ENCODE peak calls at places on chromosomes 3 and 15, in six cellular contexts. R is ovary; N is stimulated activated CD4-positive, alpha-beta T cell treated with anti-CD3 and anti-CD28 coated beads, Interleukin-4, amount 100 ng/mL, for 1 hour; Q is AG10803; K is effector memory CD8-positive, alpha-beta T cell; W is stimulated activated naive CD4-positive, alpha-beta T cell. M is an unnamed sample.

GRCh38 chr3:101938262-101938847 is 89.0 kb downstream of the NFKBIZ start:
- DNase-seq in R (no peak), N (no peak), Q (no peak), K (no peak), W (peak; percentile 11), M (no peak)

GRCh38 chr3:160038862-160039562 is 50.4 kb downstream of the IL12A start:
- DNase-seq in R (no peak), N (peak; percentile 8), Q (no peak), K (no peak), W (no peak), M (no peak)

GRCh38 chr15:100152463-100152862 is 189.3 kb downstream of the ADAMTS17 start:
- DNase-seq in R (no peak), N (no peak), Q (no peak), K (no peak), W (no peak), M (no peak)

GRCh38 chr3:11290743-11291680 is 18.8 kb downstream of the ATG7 start:
- DNase-seq in R (no peak), N (no peak), Q (peak; percentile 34), K (peak; percentile 36), W (peak; percentile 37), M (no peak)

GRCh38 chr3:62559831-62560445 is 186.6 kb upstream of the FEZF2 start:
- DNase-seq in R (no peak), N (no peak), Q (peak; percentile 59), K (no peak), W (no peak), M (no peak)

GRCh38 chr3:76505202-76505875 is 534.6 kb upstream of the ROBO2 start:
- DNase-seq in R (no peak), N (no peak), Q (peak; percentile 33), K (no peak), W (no peak), M (no peak)

GRCh38 chr3:128402319-128402718 is 64.4 kb downstream of the DNAJB8 start:
- DNase-seq in R (no peak), N (no peak), Q (no peak), K (no peak), W (no peak), M (no peak)

GRCh38 chr15:35427091-35427490 is 118.9 kb downstream of the DPH6 start:
- DNase-seq in R (no peak), N (no peak), Q (peak; percentile 89), K (no peak), W (no peak), M (no peak)

GRCh38 chr3:97579365-97579764 is 185.2 kb upstream of the ARL6 start:
- DNase-seq in R (no peak), N (no peak), Q (no peak), K (no peak), W (no peak), M (no peak)

GRCh38 chr15:76191539-76192244 is 119.6 kb downstream of the ETFA start:
- DNase-seq in R (no peak), N (no peak), Q (no peak), K (no peak), W (no peak), M (no peak)

GRCh38 chr15:51992953-51993352 is 21.4 kb upstream of the LEO1 start:
- DNase-seq in R (no peak), N (no peak), Q (no peak), K (no peak), W (no peak), M (no peak)

GRCh38 chr3:193145248-193145647 is 95.8 kb upstream of the PLAAT1 start:
- DNase-seq in R (no peak), N (no peak), Q (no peak), K (no peak), W (no peak), M (no peak)

GRCh38 chr3:30311781-30312180 is 294.6 kb upstream of the TGFBR2 start:
- DNase-seq in R (no peak), N (no peak), Q (no peak), K (no peak), W (no peak), M (no peak)

GRCh38 chr3:179063945-179064560 is 7.6 kb downstream of the ZMAT3 start:
- DNase-seq in R (no peak), N (no peak), Q (no peak), K (no peak), W (no peak), M (no peak)

GRCh38 chr3:36734742-36735141 is 29.6 kb downstream of the DCLK3 start:
- DNase-seq in R (no peak), N (no peak), Q (no peak), K (no peak), W (no peak), M (no peak)

GRCh38 chr3:36373084-36373483 is 7.2 kb upstream of the STAC start:
- DNase-seq in R (no peak), N (no peak), Q (peak; percentile 78), K (no peak), W (no peak), M (peak; percentile 19)

GRCh38 chr3:128730521-128730920 is 4.5 kb downstream of the RAB7A start:
- DNase-seq in R (no peak), N (no peak), Q (no peak), K (no peak), W (no peak), M (no peak)

GRCh38 chr3:32217339-32217738 is 21.1 kb upstream of the CMTM8 start:
- DNase-seq in R (no peak), N (no peak), Q (no peak), K (no peak), W (no peak), M (no peak)

GRCh38 chr3:24548278-24548677 is 53.6 kb upstream of the THRB start:
- DNase-seq in R (no peak), N (no peak), Q (peak; percentile 35), K (no peak), W (no peak), M (no peak)

GRCh38 chr3:23146163-23146562 is 57.0 kb upstream of the UBE2E2 start:
- DNase-seq in R (no peak), N (no peak), Q (no peak), K (no peak), W (no peak), M (no peak)

GRCh38 chr15:98903377-98904018 is 104.1 kb downstream of the PGPEP1L start:
- DNase-seq in R (no peak), N (no peak), Q (peak; percentile 57), K (no peak), W (no peak), M (no peak)

GRCh38 chr3:140537075-140537474 is 140.8 kb upstream of the TRIM42 start:
- DNase-seq in R (no peak), N (no peak), Q (no peak), K (no peak), W (no peak), M (no peak)

GRCh38 chr15:62103431-62103830 is 36.7 kb downstream of the C2CD4A start:
- DNase-seq in R (no peak), N (no peak), Q (peak; percentile 74), K (no peak), W (no peak), M (no peak)

GRCh38 chr3:148233403-148233802 is 464.3 kb upstream of the AGTR1 start:
- DNase-seq in R (no peak), N (no peak), Q (peak; percentile 26), K (no peak), W (no peak), M (no peak)

GRCh38 chr3:184344579-184345350 is 7.4 kb downstream of the FAM131A start:
- DNase-seq in R (no peak), N (no peak), Q (no peak), K (no peak), W (no peak), M (no peak)

GRCh38 chr15:72835289-72835890 is 51.8 kb upstream of the ADPGK start:
- DNase-seq in R (no peak), N (no peak), Q (no peak), K (no peak), W (no peak), M (no peak)

GRCh38 chr15:51312132-51312531 is 26.3 kb downstream of the CYP19A1 start:
- DNase-seq in R (no peak), N (no peak), Q (peak; percentile 15), K (no peak), W (no peak), M (no peak)

GRCh38 chr3:152754303-152754702 is 80.6 kb upstream of the P2RY1 start:
- DNase-seq in R (no peak), N (no peak), Q (no peak), K (no peak), W (no peak), M (no peak)

GRCh38 chr3:53223025-53223424 is 32.8 kb downstream of the TKT start:
- DNase-seq in R (no peak), N (no peak), Q (no peak), K (no peak), W (no peak), M (no peak)

GRCh38 chr3:172892158-172892557 is 141.6 kb downstream of the ECT2 start:
- DNase-seq in R (no peak), N (no peak), Q (peak; percentile 46), K (no peak), W (no peak), M (no peak)

GRCh38 chr3:172247525-172248274 is 200.6 kb downstream of the GHSR start:
- DNase-seq in R (no peak), N (no peak), Q (no peak), K (no peak), W (no peak), M (no peak)

GRCh38 chr15:37291920-37292319 is 191.6 kb upstream of the MEIS2 start:
- DNase-seq in R (no peak), N (no peak), Q (no peak), K (no peak), W (no peak), M (no peak)

GRCh38 chr15:43329222-43329959 is 982 bp downstream of the LCMT2 start:
- DNase-seq in R (peak; percentile 29), N (no peak), Q (no peak), K (no peak), W (no peak), M (peak; percentile 19)

GRCh38 chr3:51974963-51975856 is at the start of gene ABHD14A:
- DNase-seq in R (peak; percentile 81), N (peak; percentile 70), Q (peak; percentile 71), K (peak; percentile 72), W (peak; percentile 52), M (peak; percentile 83)

GRCh38 chr3:41126475-41126874 is 72.8 kb upstream of the CTNNB1 start:
- DNase-seq in R (no peak), N (no peak), Q (no peak), K (no peak), W (no peak), M (no peak)

GRCh38 chr3:130700541-130700940 is 46.1 kb downstream of the PIK3R4 start:
- DNase-seq in R (no peak), N (no peak), Q (no peak), K (no peak), W (no peak), M (no peak)

GRCh38 chr3:45642731-45643152 is 46.5 kb upstream of the SACM1L start:
- DNase-seq in R (no peak), N (no peak), Q (peak; percentile 69), K (no peak), W (no peak), M (no peak)

GRCh38 chr3:64551697-64552096 is 136.1 kb downstream of the ADAMTS9 start:
- DNase-seq in R (no peak), N (no peak), Q (no peak), K (no peak), W (no peak), M (no peak)